ENCODE peak calls at places on chromosomes 3 and 15, in five cellular contexts. V is mucosa of descending colon; R is colonic mucosa; C is effector memory CD4-positive, alpha-beta T cell; W is stimulated activated naive CD8-positive, alpha-beta T cell treated with anti-CD3 and anti-CD28 coated beads, Interleukin-15, amount 100 ng/mL, for 72 hours. B is an unnamed sample.

GRCh38 chr15:76149291-76149910 is 89.6 kb downstream of the TMEM266 start:
- DNase-seq in V (no peak), R (no peak), C (no peak), W (no peak), B (no peak)

GRCh38 chr15:39695793-39696192 is 86.8 kb downstream of the FSIP1 start:
- DNase-seq in V (no peak), R (no peak), C (no peak), W (no peak), B (no peak)

GRCh38 chr3:139123377-139124095 is 78.8 kb upstream of the PRR23C start:
- DNase-seq in V (no peak), R (peak; percentile 16), C (no peak), W (no peak), B (no peak)

GRCh38 chr3:149650828-149651227 is 7.0 kb downstream of the WWTR1 start:
- DNase-seq in V (no peak), R (no peak), C (no peak), W (no peak), B (no peak)

GRCh38 chr3:58242340-58242739 is 4.7 kb downstream of the ABHD6 start:
- DNase-seq in V (no peak), R (peak; percentile 7), C (no peak), W (no peak), B (no peak)

GRCh38 chr15:70589221-70589620 is 174.1 kb downstream of the UACA start:
- DNase-seq in V (no peak), R (no peak), C (no peak), W (no peak), B (no peak)

GRCh38 chr3:38586546-38587520 is 62.7 kb downstream of the SCN5A start:
- DNase-seq in V (no peak), R (no peak), C (no peak), W (no peak), B (peak; percentile 4)

GRCh38 chr15:25690673-25691543 is 172.2 kb downstream of the ATP10A start:
- DNase-seq in V (no peak), R (no peak), C (no peak), W (no peak), B (no peak)

GRCh38 chr3:126112531-126113237 is 28.8 kb upstream of the SLC41A3 start:
- DNase-seq in V (no peak), R (no peak), C (no peak), W (no peak), B (peak; percentile 1)

GRCh38 chr3:156675744-156676466 is 1.5 kb downstream of the TIPARP start:
- DNase-seq in V (peak; percentile 61), R (peak; percentile 71), C (peak; percentile 36), W (peak; percentile 41), B (peak; percentile 25)

GRCh38 chr3:50550079-50550736 is 17.3 kb downstream of the C3orf18 start:
- DNase-seq in V (no peak), R (peak; percentile 63), C (peak; percentile 24), W (peak; percentile 69), B (peak; percentile 52)

GRCh38 chr3:44862221-44862637 is 517 bp downstream of the TMEM42 start:
- DNase-seq in V (no peak), R (peak; percentile 31), C (no peak), W (no peak), B (no peak)

GRCh38 chr15:75775296-75776074 is 62.8 kb upstream of the CSPG4 start:
- DNase-seq in V (no peak), R (no peak), C (no peak), W (no peak), B (no peak)

GRCh38 chr3:29764059-29764458 is 483.2 kb downstream of the RBMS3 start:
- DNase-seq in V (no peak), R (no peak), C (no peak), W (no peak), B (no peak)

GRCh38 chr3:190497809-190498208 is 16.1 kb upstream of the IL1RAP start:
- DNase-seq in V (no peak), R (no peak), C (no peak), W (no peak), B (no peak)

GRCh38 chr3:57796261-57796660 is 40.2 kb downstream of the SLMAP start:
- DNase-seq in V (no peak), R (no peak), C (no peak), W (no peak), B (no peak)

GRCh38 chr3:171168086-171168485 is 141.6 kb upstream of the SLC2A2 start:
- DNase-seq in V (no peak), R (peak; percentile 41), C (no peak), W (no peak), B (no peak)

GRCh38 chr15:48478581-48478980 is 147.4 kb downstream of the DUT start:
- DNase-seq in V (no peak), R (no peak), C (no peak), W (no peak), B (no peak)

GRCh38 chr3:4712109-4712508 is 219.0 kb downstream of the ITPR1 start:
- DNase-seq in V (no peak), R (peak; percentile 78), C (no peak), W (no peak), B (peak; percentile 71)

GRCh38 chr3:116378077-116378476 is 67.2 kb downstream of the LSAMP start:
- DNase-seq in V (no peak), R (no peak), C (no peak), W (no peak), B (no peak)

GRCh38 chr3:123552768-123553167 is 32.1 kb downstream of the HACD2 start:
- DNase-seq in V (no peak), R (no peak), C (no peak), W (no peak), B (no peak)

GRCh38 chr3:196501316-196502064 is 2.1 kb downstream of the RNF168 start:
- DNase-seq in V (no peak), R (peak; percentile 40), C (no peak), W (peak; percentile 30), B (peak; percentile 12)

GRCh38 chr3:52819936-52820335 is 10.5 kb downstream of the ITIH4 start:
- DNase-seq in V (no peak), R (no peak), C (no peak), W (no peak), B (no peak)

GRCh38 chr3:171980578-171981270 is 58.7 kb upstream of the FNDC3B start:
- DNase-seq in V (no peak), R (no peak), C (no peak), W (no peak), B (no peak)

GRCh38 chr15:63909819-63910437 is 76.2 kb upstream of the HERC1 start:
- DNase-seq in V (no peak), R (no peak), C (no peak), W (no peak), B (no peak)

GRCh38 chr3:69309810-69310209 is 76.1 kb downstream of the FRMD4B start:
- DNase-seq in V (no peak), R (peak; percentile 24), C (no peak), W (no peak), B (no peak)

GRCh38 chr3:173945081-173945652 is 547.6 kb downstream of the NLGN1 start:
- DNase-seq in V (no peak), R (no peak), C (no peak), W (no peak), B (no peak)

GRCh38 chr3:36733723-36734122 is 30.6 kb downstream of the DCLK3 start:
- DNase-seq in V (no peak), R (no peak), C (no peak), W (no peak), B (no peak)

GRCh38 chr3:106281231-106281630 is 412.4 kb upstream of the CBLB start:
- DNase-seq in V (no peak), R (no peak), C (no peak), W (no peak), B (no peak)

GRCh38 chr3:178960191-178960590 is 111.4 kb downstream of the ZMAT3 start:
- DNase-seq in V (no peak), R (no peak), C (no peak), W (no peak), B (no peak)

GRCh38 chr15:74826372-74826819 is at the start of gene CPLX3:
- DNase-seq in V (no peak), R (no peak), C (peak; percentile 17), W (no peak), B (peak; percentile 50)

GRCh38 chr15:31262143-31262530 is 64.5 kb upstream of the KLF13 start:
- DNase-seq in V (peak; percentile 43), R (peak; percentile 17), C (no peak), W (no peak), B (no peak)

B was measured in transverse colon.